ENCODE peak calls at places on chromosomes 12 and 14, in six cellular contexts. One of them, this sample, is unnamed.
A peak's percentile ranks its signal among the peaks of the same experiment; 100 is the strongest.

GRCh38 chr12:48779869-48780268 is 9.0 kb downstream of the ADCY6 start:
- DNase-seq in GDM1: peak; percentile 77
- DNase-seq in PC-9: no peak
- DNase-seq in nucleus accumbens: no peak
- DNase-seq in activated CD8-positive, alpha-beta memory T cell treated with anti-CD3 and anti-CD28 coated beads, Interleukin-2, amount 10 ng/mL, durations not matched to agents 7 days and 5 days: no peak
- DNase-seq in ovary: peak; percentile 84
- DNase-seq in this sample: no peak

GRCh38 chr12:13982010-13982409 is 608 bp upstream of the GRIN2B start:
- DNase-seq in GDM1: no peak
- DNase-seq in PC-9: no peak
- DNase-seq in nucleus accumbens: no peak
- DNase-seq in activated CD8-positive, alpha-beta memory T cell treated with anti-CD3 and anti-CD28 coated beads, Interleukin-2, amount 10 ng/mL, durations not matched to agents 7 days and 5 days: no peak
- DNase-seq in ovary: no peak
- DNase-seq in this sample: peak; percentile 49

GRCh38 chr12:116123511-116124258 is 153.8 kb downstream of the MED13L start:
- DNase-seq in ovary: no peak
- DNase-seq in nucleus accumbens: peak; percentile 10
- DNase-seq in GDM1: no peak
- DNase-seq in activated CD8-positive, alpha-beta memory T cell treated with anti-CD3 and anti-CD28 coated beads, Interleukin-2, amount 10 ng/mL, durations not matched to agents 7 days and 5 days: peak; percentile 42
- DNase-seq in PC-9: no peak
- DNase-seq in this sample: peak; percentile 37

GRCh38 chr14:29927596-29928341 is at the start of gene PRKD1:
- DNase-seq in PC-9: peak; percentile 3
- DNase-seq in ovary: peak; percentile 62
- DNase-seq in activated CD8-positive, alpha-beta memory T cell treated with anti-CD3 and anti-CD28 coated beads, Interleukin-2, amount 10 ng/mL, durations not matched to agents 7 days and 5 days: no peak
- DNase-seq in nucleus accumbens: peak; percentile 28
- DNase-seq in GDM1: no peak
- DNase-seq in this sample: peak; percentile 47

GRCh38 chr14:102980409-102980810 is 57.9 kb downstream of the AMN start:
- DNase-seq in GDM1: no peak
- DNase-seq in PC-9: no peak
- DNase-seq in activated CD8-positive, alpha-beta memory T cell treated with anti-CD3 and anti-CD28 coated beads, Interleukin-2, amount 10 ng/mL, durations not matched to agents 7 days and 5 days: no peak
- DNase-seq in ovary: no peak
- DNase-seq in nucleus accumbens: no peak
- DNase-seq in this sample: no peak

GRCh38 chr14:50397461-50398196 is 948 bp upstream of the CDKL1 start:
- DNase-seq in GDM1: no peak
- DNase-seq in PC-9: peak; percentile 8
- DNase-seq in activated CD8-positive, alpha-beta memory T cell treated with anti-CD3 and anti-CD28 coated beads, Interleukin-2, amount 10 ng/mL, durations not matched to agents 7 days and 5 days: no peak
- DNase-seq in nucleus accumbens: no peak
- DNase-seq in ovary: peak; percentile 30
- DNase-seq in this sample: peak; percentile 34

GRCh38 chr14:96016761-96017160 is 22.4 kb upstream of the C14orf132 start:
- DNase-seq in activated CD8-positive, alpha-beta memory T cell treated with anti-CD3 and anti-CD28 coated beads, Interleukin-2, amount 10 ng/mL, durations not matched to agents 7 days and 5 days: no peak
- DNase-seq in ovary: no peak
- DNase-seq in nucleus accumbens: no peak
- DNase-seq in PC-9: no peak
- DNase-seq in GDM1: no peak
- DNase-seq in this sample: no peak

GRCh38 chr14:99768381-99768780 is 24.8 kb upstream of the EML1 start:
- DNase-seq in nucleus accumbens: no peak
- DNase-seq in PC-9: no peak
- DNase-seq in GDM1: no peak
- DNase-seq in ovary: no peak
- DNase-seq in activated CD8-positive, alpha-beta memory T cell treated with anti-CD3 and anti-CD28 coated beads, Interleukin-2, amount 10 ng/mL, durations not matched to agents 7 days and 5 days: no peak
- DNase-seq in this sample: no peak

GRCh38 chr12:113208041-113208934 is 13.0 kb upstream of the TPCN1 start:
- DNase-seq in PC-9: no peak
- DNase-seq in GDM1: peak; percentile 94
- DNase-seq in activated CD8-positive, alpha-beta memory T cell treated with anti-CD3 and anti-CD28 coated beads, Interleukin-2, amount 10 ng/mL, durations not matched to agents 7 days and 5 days: peak; percentile 94
- DNase-seq in nucleus accumbens: no peak
- DNase-seq in ovary: no peak
- DNase-seq in this sample: no peak

GRCh38 chr12:80598004-80598606 is 109.3 kb upstream of the MYF6 start:
- DNase-seq in nucleus accumbens: no peak
- DNase-seq in activated CD8-positive, alpha-beta memory T cell treated with anti-CD3 and anti-CD28 coated beads, Interleukin-2, amount 10 ng/mL, durations not matched to agents 7 days and 5 days: no peak
- DNase-seq in ovary: no peak
- DNase-seq in PC-9: no peak
- DNase-seq in GDM1: no peak
- DNase-seq in this sample: no peak

GRCh38 chr14:91311284-91311662 is 66.8 kb upstream of the GPR68 start:
- DNase-seq in nucleus accumbens: no peak
- DNase-seq in GDM1: peak; percentile 11
- DNase-seq in activated CD8-positive, alpha-beta memory T cell treated with anti-CD3 and anti-CD28 coated beads, Interleukin-2, amount 10 ng/mL, durations not matched to agents 7 days and 5 days: peak; percentile 86
- DNase-seq in ovary: no peak
- DNase-seq in PC-9: no peak
- DNase-seq in this sample: no peak

GRCh38 chr14:64970776-64971451 is 1.2 kb downstream of the RAB15 start:
- DNase-seq in nucleus accumbens: no peak
- DNase-seq in GDM1: no peak
- DNase-seq in ovary: no peak
- DNase-seq in activated CD8-positive, alpha-beta memory T cell treated with anti-CD3 and anti-CD28 coated beads, Interleukin-2, amount 10 ng/mL, durations not matched to agents 7 days and 5 days: no peak
- DNase-seq in PC-9: peak; percentile 88
- DNase-seq in this sample: no peak

GRCh38 chr12:87323369-87323768 is 705.8 kb downstream of the C12orf50 start:
- DNase-seq in ovary: no peak
- DNase-seq in PC-9: no peak
- DNase-seq in nucleus accumbens: no peak
- DNase-seq in GDM1: no peak
- DNase-seq in activated CD8-positive, alpha-beta memory T cell treated with anti-CD3 and anti-CD28 coated beads, Interleukin-2, amount 10 ng/mL, durations not matched to agents 7 days and 5 days: no peak
- DNase-seq in this sample: no peak

GRCh38 chr12:111451649-111452129 is 46.0 kb downstream of the SH2B3 start:
- DNase-seq in activated CD8-positive, alpha-beta memory T cell treated with anti-CD3 and anti-CD28 coated beads, Interleukin-2, amount 10 ng/mL, durations not matched to agents 7 days and 5 days: no peak
- DNase-seq in nucleus accumbens: no peak
- DNase-seq in GDM1: no peak
- DNase-seq in ovary: no peak
- DNase-seq in PC-9: no peak
- DNase-seq in this sample: peak; percentile 28

GRCh38 chr14:103679351-103679750 is 35.9 kb downstream of the XRCC3 start:
- DNase-seq in nucleus accumbens: no peak
- DNase-seq in GDM1: peak; percentile 20
- DNase-seq in activated CD8-positive, alpha-beta memory T cell treated with anti-CD3 and anti-CD28 coated beads, Interleukin-2, amount 10 ng/mL, durations not matched to agents 7 days and 5 days: peak; percentile 55
- DNase-seq in ovary: no peak
- DNase-seq in PC-9: no peak
- DNase-seq in this sample: no peak

GRCh38 chr12:49022558-49023178 is 4.1 kb upstream of the PRKAG1 start:
- DNase-seq in GDM1: no peak
- DNase-seq in PC-9: no peak
- DNase-seq in nucleus accumbens: no peak
- DNase-seq in activated CD8-positive, alpha-beta memory T cell treated with anti-CD3 and anti-CD28 coated beads, Interleukin-2, amount 10 ng/mL, durations not matched to agents 7 days and 5 days: no peak
- DNase-seq in ovary: no peak
- DNase-seq in this sample: no peak

GRCh38 chr12:90940872-90941499 is 14.0 kb downstream of the CCER1 start:
- DNase-seq in activated CD8-positive, alpha-beta memory T cell treated with anti-CD3 and anti-CD28 coated beads, Interleukin-2, amount 10 ng/mL, durations not matched to agents 7 days and 5 days: no peak
- DNase-seq in nucleus accumbens: no peak
- DNase-seq in ovary: no peak
- DNase-seq in GDM1: peak; percentile 1
- DNase-seq in PC-9: no peak
- DNase-seq in this sample: no peak

GRCh38 chr12:97394657-97395056 is 67.9 kb upstream of the RMST start:
- DNase-seq in nucleus accumbens: no peak
- DNase-seq in activated CD8-positive, alpha-beta memory T cell treated with anti-CD3 and anti-CD28 coated beads, Interleukin-2, amount 10 ng/mL, durations not matched to agents 7 days and 5 days: no peak
- DNase-seq in GDM1: no peak
- DNase-seq in ovary: no peak
- DNase-seq in PC-9: no peak
- DNase-seq in this sample: no peak

GRCh38 chr12:91940826-91941225 is 204.8 kb downstream of the BTG1 start:
- DNase-seq in GDM1: no peak
- DNase-seq in ovary: no peak
- DNase-seq in nucleus accumbens: no peak
- DNase-seq in activated CD8-positive, alpha-beta memory T cell treated with anti-CD3 and anti-CD28 coated beads, Interleukin-2, amount 10 ng/mL, durations not matched to agents 7 days and 5 days: no peak
- DNase-seq in PC-9: no peak
- DNase-seq in this sample: no peak

GRCh38 chr12:124837958-124838803 is 25.5 kb downstream of the SCARB1 start:
- DNase-seq in PC-9: peak; percentile 88
- DNase-seq in GDM1: no peak
- DNase-seq in nucleus accumbens: peak; percentile 53
- DNase-seq in activated CD8-positive, alpha-beta memory T cell treated with anti-CD3 and anti-CD28 coated beads, Interleukin-2, amount 10 ng/mL, durations not matched to agents 7 days and 5 days: no peak
- DNase-seq in ovary: peak; percentile 90
- DNase-seq in this sample: peak; percentile 41

GRCh38 chr14:79971330-79971729 is 240.0 kb downstream of the DIO2 start:
- DNase-seq in nucleus accumbens: no peak
- DNase-seq in PC-9: no peak
- DNase-seq in activated CD8-positive, alpha-beta memory T cell treated with anti-CD3 and anti-CD28 coated beads, Interleukin-2, amount 10 ng/mL, durations not matched to agents 7 days and 5 days: no peak
- DNase-seq in ovary: no peak
- DNase-seq in GDM1: no peak
- DNase-seq in this sample: no peak

GRCh38 chr14:74134484-74134883 is 49.7 kb downstream of the LIN52 start:
- DNase-seq in ovary: no peak
- DNase-seq in activated CD8-positive, alpha-beta memory T cell treated with anti-CD3 and anti-CD28 coated beads, Interleukin-2, amount 10 ng/mL, durations not matched to agents 7 days and 5 days: no peak
- DNase-seq in PC-9: no peak
- DNase-seq in nucleus accumbens: no peak
- DNase-seq in GDM1: no peak
- DNase-seq in this sample: no peak

GRCh38 chr14:34062353-34062973 is 111.6 kb upstream of the EGLN3 start:
- DNase-seq in activated CD8-positive, alpha-beta memory T cell treated with anti-CD3 and anti-CD28 coated beads, Interleukin-2, amount 10 ng/mL, durations not matched to agents 7 days and 5 days: no peak
- DNase-seq in PC-9: no peak
- DNase-seq in ovary: no peak
- DNase-seq in GDM1: no peak
- DNase-seq in nucleus accumbens: no peak
- DNase-seq in this sample: no peak

GRCh38 chr14:64812412-64812811 is 67.3 kb downstream of the SPTB start:
- DNase-seq in ovary: no peak
- DNase-seq in activated CD8-positive, alpha-beta memory T cell treated with anti-CD3 and anti-CD28 coated beads, Interleukin-2, amount 10 ng/mL, durations not matched to agents 7 days and 5 days: no peak
- DNase-seq in PC-9: peak; percentile 58
- DNase-seq in GDM1: no peak
- DNase-seq in nucleus accumbens: no peak
- DNase-seq in this sample: no peak

GRCh38 chr12:5565933-5566632 is 134.2 kb downstream of the NTF3 start:
- DNase-seq in PC-9: no peak
- DNase-seq in GDM1: no peak
- DNase-seq in activated CD8-positive, alpha-beta memory T cell treated with anti-CD3 and anti-CD28 coated beads, Interleukin-2, amount 10 ng/mL, durations not matched to agents 7 days and 5 days: no peak
- DNase-seq in nucleus accumbens: no peak
- DNase-seq in ovary: no peak
- DNase-seq in this sample: no peak

GRCh38 chr12:109815225-109815624 is 18.0 kb downstream of the TRPV4 start:
- DNase-seq in nucleus accumbens: no peak
- DNase-seq in activated CD8-positive, alpha-beta memory T cell treated with anti-CD3 and anti-CD28 coated beads, Interleukin-2, amount 10 ng/mL, durations not matched to agents 7 days and 5 days: no peak
- DNase-seq in GDM1: no peak
- DNase-seq in ovary: no peak
- DNase-seq in PC-9: no peak
- DNase-seq in this sample: no peak

GRCh38 chr12:6303046-6303445 is 7.4 kb upstream of the PLEKHG6 start:
- DNase-seq in nucleus accumbens: no peak
- DNase-seq in PC-9: no peak
- DNase-seq in GDM1: no peak
- DNase-seq in ovary: no peak
- DNase-seq in activated CD8-positive, alpha-beta memory T cell treated with anti-CD3 and anti-CD28 coated beads, Interleukin-2, amount 10 ng/mL, durations not matched to agents 7 days and 5 days: no peak
- DNase-seq in this sample: no peak

GRCh38 chr12:107395817-107396216 is 289.8 kb upstream of the PWP1 start:
- DNase-seq in ovary: no peak
- DNase-seq in activated CD8-positive, alpha-beta memory T cell treated with anti-CD3 and anti-CD28 coated beads, Interleukin-2, amount 10 ng/mL, durations not matched to agents 7 days and 5 days: no peak
- DNase-seq in PC-9: no peak
- DNase-seq in nucleus accumbens: no peak
- DNase-seq in GDM1: no peak
- DNase-seq in this sample: no peak

GRCh38 chr12:107344035-107344808 is 250.9 kb upstream of the CRY1 start:
- DNase-seq in nucleus accumbens: no peak
- DNase-seq in ovary: no peak
- DNase-seq in PC-9: peak; percentile 57
- DNase-seq in activated CD8-positive, alpha-beta memory T cell treated with anti-CD3 and anti-CD28 coated beads, Interleukin-2, amount 10 ng/mL, durations not matched to agents 7 days and 5 days: no peak
- DNase-seq in GDM1: no peak
- DNase-seq in this sample: no peak

GRCh38 chr12:26830358-26830757 is 2.6 kb downstream of the ITPR2 start:
- DNase-seq in PC-9: no peak
- DNase-seq in nucleus accumbens: no peak
- DNase-seq in GDM1: no peak
- DNase-seq in ovary: no peak
- DNase-seq in activated CD8-positive, alpha-beta memory T cell treated with anti-CD3 and anti-CD28 coated beads, Interleukin-2, amount 10 ng/mL, durations not matched to agents 7 days and 5 days: no peak
- DNase-seq in this sample: no peak

GRCh38 chr12:16581416-16581815 is 24.5 kb downstream of the LMO3 start:
- DNase-seq in ovary: no peak
- DNase-seq in activated CD8-positive, alpha-beta memory T cell treated with anti-CD3 and anti-CD28 coated beads, Interleukin-2, amount 10 ng/mL, durations not matched to agents 7 days and 5 days: no peak
- DNase-seq in PC-9: no peak
- DNase-seq in nucleus accumbens: no peak
- DNase-seq in GDM1: no peak
- DNase-seq in this sample: no peak

GRCh38 chr12:12024958-12025682 is 45.6 kb upstream of the BCL2L14 start:
- DNase-seq in GDM1: no peak
- DNase-seq in nucleus accumbens: no peak
- DNase-seq in PC-9: no peak
- DNase-seq in ovary: no peak
- DNase-seq in activated CD8-positive, alpha-beta memory T cell treated with anti-CD3 and anti-CD28 coated beads, Interleukin-2, amount 10 ng/mL, durations not matched to agents 7 days and 5 days: peak; percentile 64
- DNase-seq in this sample: no peak

GRCh38 chr14:66468778-66469367 is 17.3 kb upstream of the CCDC196 start:
- DNase-seq in PC-9: no peak
- DNase-seq in GDM1: no peak
- DNase-seq in activated CD8-positive, alpha-beta memory T cell treated with anti-CD3 and anti-CD28 coated beads, Interleukin-2, amount 10 ng/mL, durations not matched to agents 7 days and 5 days: no peak
- DNase-seq in ovary: no peak
- DNase-seq in nucleus accumbens: no peak
- DNase-seq in this sample: no peak

GRCh38 chr12:93896962-93897361 is 219.8 kb downstream of the CRADD start:
- DNase-seq in PC-9: no peak
- DNase-seq in GDM1: no peak
- DNase-seq in nucleus accumbens: no peak
- DNase-seq in ovary: no peak
- DNase-seq in activated CD8-positive, alpha-beta memory T cell treated with anti-CD3 and anti-CD28 coated beads, Interleukin-2, amount 10 ng/mL, durations not matched to agents 7 days and 5 days: no peak
- DNase-seq in this sample: no peak

GRCh38 chr14:99506269-99506668 is 25.1 kb downstream of the CCNK start:
- DNase-seq in GDM1: no peak
- DNase-seq in PC-9: no peak
- DNase-seq in ovary: no peak
- DNase-seq in activated CD8-positive, alpha-beta memory T cell treated with anti-CD3 and anti-CD28 coated beads, Interleukin-2, amount 10 ng/mL, durations not matched to agents 7 days and 5 days: no peak
- DNase-seq in nucleus accumbens: no peak
- DNase-seq in this sample: no peak

GRCh38 chr12:72289633-72290032 is 17.5 kb downstream of the TRHDE start:
- DNase-seq in PC-9: no peak
- DNase-seq in GDM1: no peak
- DNase-seq in nucleus accumbens: no peak
- DNase-seq in ovary: no peak
- DNase-seq in activated CD8-positive, alpha-beta memory T cell treated with anti-CD3 and anti-CD28 coated beads, Interleukin-2, amount 10 ng/mL, durations not matched to agents 7 days and 5 days: no peak
- DNase-seq in this sample: no peak

GRCh38 chr12:132275110-132275531 is 54.3 kb downstream of the GALNT9 start:
- DNase-seq in ovary: no peak
- DNase-seq in PC-9: peak; percentile 68
- DNase-seq in activated CD8-positive, alpha-beta memory T cell treated with anti-CD3 and anti-CD28 coated beads, Interleukin-2, amount 10 ng/mL, durations not matched to agents 7 days and 5 days: no peak
- DNase-seq in GDM1: no peak
- DNase-seq in nucleus accumbens: no peak
- DNase-seq in this sample: no peak

GRCh38 chr14:32623300-32624093 is 294.4 kb downstream of the AKAP6 start:
- DNase-seq in PC-9: no peak
- DNase-seq in ovary: no peak
- DNase-seq in nucleus accumbens: no peak
- DNase-seq in GDM1: no peak
- DNase-seq in activated CD8-positive, alpha-beta memory T cell treated with anti-CD3 and anti-CD28 coated beads, Interleukin-2, amount 10 ng/mL, durations not matched to agents 7 days and 5 days: no peak
- DNase-seq in this sample: no peak

This sample was measured in dorsolateral prefrontal cortex.